ENCODE peak calls at places on chromosomes 11 and 22, in ten cellular contexts. H is stomach, L is neural crest cell, S is HCT116, O is RWPE1, X is Calu3, B is AG04450, G is AG09309, D is astrocyte of the spinal cord, E is fibroblast of pulmonary artery. C is an unnamed sample.
A peak's percentile ranks its signal among the peaks of the same experiment; 100 is the strongest.

GRCh38 chr11:75576445-75577049 is 14.5 kb downstream of the SERPINH1 start:
- DNase-seq in H (peak; percentile 48), L (no peak), S (no peak), O (no peak), X (peak; percentile 75), B (no peak), G (no peak), D (peak; percentile 46), E (peak; percentile 53), C (no peak)

GRCh38 chr11:13278620-13279486 is 1.3 kb downstream of the BMAL1 start:
- DNase-seq in H (no peak), L (no peak), S (no peak), O (no peak), X (no peak), B (no peak), G (no peak), D (no peak), E (no peak), C (peak; percentile 79)

GRCh38 chr11:14357843-14358728 is 897 bp downstream of the RRAS2 start:
- DNase-seq in H (peak; percentile 63), L (peak; percentile 40), S (peak; percentile 37), O (peak; percentile 60), X (peak; percentile 70), B (no peak), G (no peak), D (peak; percentile 67), E (peak; percentile 72), C (no peak)

GRCh38 chr22:24160546-24160945 is 20.7 kb upstream of the SUSD2 start:
- DNase-seq in H (no peak), L (no peak), S (no peak), O (no peak), X (no peak), B (no peak), G (no peak), D (no peak), E (no peak), C (no peak)

GRCh38 chr11:116336540-116336939 is 436.2 kb downstream of the BUD13 start:
- DNase-seq in H (no peak), L (no peak), S (no peak), O (no peak), X (no peak), B (no peak), G (no peak), D (no peak), E (no peak), C (no peak)

GRCh38 chr11:47337229-47337924 is 15.1 kb downstream of the MYBPC3 start:
- DNase-seq in H (no peak), L (no peak), S (peak; percentile 37), O (no peak), X (peak; percentile 54), B (no peak), G (no peak), D (no peak), E (no peak), C (no peak)

GRCh38 chr22:28279888-28280287 is 360.8 kb upstream of the PITPNB start:
- DNase-seq in H (no peak), L (no peak), S (no peak), O (no peak), X (no peak), B (peak; percentile 37), G (peak; percentile 46), D (no peak), E (no peak), C (no peak)

GRCh38 chr11:121391914-121392313 is 60.2 kb upstream of the SORL1 start:
- DNase-seq in H (peak; percentile 65), L (no peak), S (no peak), O (peak; percentile 67), X (peak; percentile 39), B (no peak), G (no peak), D (no peak), E (no peak), C (no peak)

GRCh38 chr11:112795142-112795815 is 165.9 kb upstream of the NCAM1 start:
- DNase-seq in H (peak; percentile 35), L (peak; percentile 22), S (peak; percentile 38), O (peak; percentile 70), X (peak; percentile 70), B (no peak), G (no peak), D (peak; percentile 26), E (peak; percentile 69), C (no peak)

GRCh38 chr11:35029979-35030378 is 109.0 kb upstream of the CD44 start:
- DNase-seq in H (no peak), L (no peak), S (no peak), O (peak; percentile 55), X (no peak), B (no peak), G (peak; percentile 42), D (peak; percentile 80), E (peak; percentile 75), C (no peak)

GRCh38 chr11:67539588-67539987 is 16.3 kb upstream of the CABP2 start:
- DNase-seq in H (no peak), L (no peak), S (no peak), O (no peak), X (no peak), B (no peak), G (no peak), D (no peak), E (no peak), C (no peak)

GRCh38 chr11:67542971-67543370 is 19.7 kb upstream of the CABP2 start:
- DNase-seq in H (no peak), L (no peak), S (no peak), O (no peak), X (no peak), B (no peak), G (no peak), D (no peak), E (no peak), C (no peak)

GRCh38 chr11:67542169-67542568 is 18.9 kb upstream of the CABP2 start:
- DNase-seq in H (no peak), L (no peak), S (no peak), O (no peak), X (no peak), B (no peak), G (no peak), D (no peak), E (no peak), C (no peak)

GRCh38 chr11:67538823-67539505 is 15.7 kb upstream of the CABP2 start:
- DNase-seq in H (no peak), L (no peak), S (no peak), O (no peak), X (no peak), B (no peak), G (no peak), D (no peak), E (no peak), C (no peak)

GRCh38 chr11:67541198-67541597 is 18.0 kb upstream of the CABP2 start:
- DNase-seq in H (no peak), L (no peak), S (no peak), O (no peak), X (no peak), B (no peak), G (no peak), D (no peak), E (no peak), C (no peak)
- TF ChIP-seq CTCF in H (no peak), L (no peak), S (peak; percentile 6), O (no peak), X (no peak), B (no peak), G (no peak), D (no peak), E (no peak), C (no peak)

GRCh38 chr11:81644239-81644840 is 1089.3 kb downstream of the FAM181B start:
- DNase-seq in H (no peak), L (peak; percentile 6), S (peak; percentile 4), O (peak; percentile 36), X (no peak), B (no peak), G (peak; percentile 1), D (peak; percentile 59), E (peak; percentile 43), C (no peak)
- TF ChIP-seq CTCF in H (peak; percentile 18), L (peak; percentile 83), S (peak; percentile 47), O (peak; percentile 68), X (no peak), B (peak; percentile 64), G (peak; percentile 46), D (peak; percentile 62), E (peak; percentile 62), C (peak; percentile 90)

DNA sequence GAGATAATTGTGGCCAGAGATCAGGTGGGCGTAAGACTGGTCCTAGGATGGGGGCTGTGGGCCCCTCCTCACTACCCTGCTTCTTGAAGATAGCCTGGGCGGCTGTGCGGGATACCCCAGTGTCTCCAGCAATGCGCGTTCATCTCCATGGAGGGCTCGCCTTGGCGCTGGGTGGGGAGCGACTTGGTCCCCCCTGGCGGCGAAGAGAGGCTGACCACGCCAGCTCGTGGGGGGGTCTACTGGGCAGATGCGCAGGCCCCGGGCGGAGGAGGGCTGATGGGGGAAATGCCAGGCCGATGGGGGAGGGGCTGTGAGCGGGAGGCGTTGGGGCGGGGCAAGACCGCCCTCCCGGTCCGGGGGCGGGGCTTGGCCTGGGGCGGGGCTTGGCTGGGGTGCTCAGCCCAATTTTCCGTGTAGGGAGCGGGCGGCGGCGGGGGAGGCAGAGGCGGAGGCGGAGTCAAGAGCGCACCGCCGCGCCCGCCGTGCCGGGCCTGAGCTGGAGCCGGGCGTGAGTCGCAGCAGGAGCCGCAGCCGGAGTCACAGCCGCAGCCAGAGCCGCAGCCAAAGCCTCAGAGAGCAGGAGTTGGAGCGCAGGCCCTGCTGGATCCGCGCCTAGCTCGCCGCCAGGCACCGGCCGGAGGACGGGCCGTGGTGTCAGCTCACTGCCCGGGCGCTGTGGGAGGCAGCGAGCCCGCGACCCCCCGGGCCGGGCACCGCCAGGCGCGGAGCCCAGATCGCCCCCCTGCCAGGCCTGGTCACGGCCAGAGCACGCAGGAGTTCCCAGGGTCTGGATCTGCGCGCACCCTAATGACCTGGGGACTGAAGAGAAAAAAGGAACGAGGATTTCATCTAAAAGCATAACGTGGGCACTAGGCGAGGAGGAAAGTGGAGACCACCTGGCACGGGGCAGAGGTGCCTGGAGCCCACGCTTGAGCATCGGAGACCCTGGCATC is at the start of gene SLC35E4:
- DNase-seq in H (peak; percentile 97), L (peak; percentile 95), S (peak; percentile 60), O (peak; percentile 84), X (peak; percentile 94), B (peak; percentile 78), G (peak; percentile 46), D (peak; percentile 92), E (peak; percentile 90), C (peak; percentile 96)
- TF ChIP-seq CTCF in H (no peak), L (no peak), S (no peak), O (no peak), X (no peak), B (peak; percentile 48), G (peak; percentile 54), D (peak; percentile 31), E (peak; percentile 24), C (peak; percentile 49)

GRCh38 chr11:84437129-84438123 is 1151.3 kb upstream of the CCDC90B start:
- DNase-seq in H (peak; percentile 53), L (no peak), S (no peak), O (no peak), X (peak; percentile 39), B (no peak), G (no peak), D (no peak), E (no peak), C (no peak)
- TF ChIP-seq CTCF in H (no peak), L (no peak), S (no peak), O (no peak), X (no peak), B (no peak), G (no peak), D (no peak), E (no peak), C (no peak)

C was measured in chondrocyte.